ENCODE peak calls at places on chromosomes 12 and 14, in seven cellular contexts. A is nephron progenitor cell, G is HepG2, Y is fibroblast of pulmonary artery, O is ovary, X is pancreas, U is cardiac muscle cell. M is an unnamed sample.

GRCh38 chr14:21054768-21055145 is 2.9 kb upstream of the RNASE8 start:
- DNase-seq in A (no peak), G (no peak), Y (no peak), O (no peak), X (no peak), U (no peak), M (no peak)

GRCh38 chr14:95547272-95547625 is 12.4 kb downstream of the GLRX5 start:
- DNase-seq in A (no peak), G (no peak), Y (no peak), O (no peak), X (no peak), U (no peak), M (no peak)

GRCh38 chr14:69242311-69243224 is 17.4 kb upstream of the GALNT16 start:
- DNase-seq in A (peak; percentile 64), G (peak; percentile 60), Y (peak; percentile 83), O (peak; percentile 53), X (no peak), U (peak; percentile 78), M (no peak)

GRCh38 chr12:107271523-107271922 is 178.2 kb upstream of the CRY1 start:
- DNase-seq in A (no peak), G (no peak), Y (no peak), O (no peak), X (no peak), U (no peak), M (no peak)

GRCh38 chr12:75460194-75460593 is 20.4 kb upstream of the GLIPR1 start:
- DNase-seq in A (no peak), G (no peak), Y (no peak), O (no peak), X (no peak), U (no peak), M (no peak)

GRCh38 chr12:105843989-105844768 is 294.6 kb downstream of the NUAK1 start:
- DNase-seq in A (no peak), G (no peak), Y (no peak), O (no peak), X (no peak), U (peak; percentile 11), M (no peak)

GRCh38 chr14:68643673-68644072 is 149.2 kb downstream of the ZFP36L1 start:
- DNase-seq in A (no peak), G (no peak), Y (no peak), O (peak; percentile 3), X (no peak), U (no peak), M (no peak)

GRCh38 chr12:7638064-7638763 is 27.5 kb downstream of the APOBEC1 start:
- DNase-seq in A (peak; percentile 36), G (no peak), Y (no peak), O (no peak), X (no peak), U (no peak), M (no peak)

GRCh38 chr12:98329589-98329988 is 185.8 kb upstream of the TMPO start:
- DNase-seq in A (no peak), G (no peak), Y (no peak), O (no peak), X (no peak), U (no peak), M (no peak)

GRCh38 chr14:33851366-33851765 is 99.5 kb downstream of the EGLN3 start:
- DNase-seq in A (no peak), G (no peak), Y (no peak), O (no peak), X (no peak), U (no peak), M (no peak)

GRCh38 chr14:33848009-33848408 is 102.9 kb downstream of the EGLN3 start:
- DNase-seq in A (no peak), G (no peak), Y (no peak), O (no peak), X (no peak), U (no peak), M (no peak)

GRCh38 chr14:33848706-33849454 is 102.0 kb downstream of the EGLN3 start:
- DNase-seq in A (peak; percentile 79), G (peak; percentile 81), Y (peak; percentile 70), O (no peak), X (peak; percentile 68), U (peak; percentile 77), M (peak; percentile 46)

GRCh38 chr14:33850826-33851225 is 100.0 kb downstream of the EGLN3 start:
- DNase-seq in A (no peak), G (no peak), Y (no peak), O (no peak), X (no peak), U (no peak), M (no peak)

GRCh38 chr14:33849455-33849801 is 101.4 kb downstream of the EGLN3 start:
- DNase-seq in A (no peak), G (no peak), Y (no peak), O (no peak), X (no peak), U (no peak), M (no peak)
- TF ChIP-seq CTCF in A (peak; percentile 18), G (no peak), Y (no peak), O (no peak), X (no peak), U (no peak), M (no peak)

DNA sequence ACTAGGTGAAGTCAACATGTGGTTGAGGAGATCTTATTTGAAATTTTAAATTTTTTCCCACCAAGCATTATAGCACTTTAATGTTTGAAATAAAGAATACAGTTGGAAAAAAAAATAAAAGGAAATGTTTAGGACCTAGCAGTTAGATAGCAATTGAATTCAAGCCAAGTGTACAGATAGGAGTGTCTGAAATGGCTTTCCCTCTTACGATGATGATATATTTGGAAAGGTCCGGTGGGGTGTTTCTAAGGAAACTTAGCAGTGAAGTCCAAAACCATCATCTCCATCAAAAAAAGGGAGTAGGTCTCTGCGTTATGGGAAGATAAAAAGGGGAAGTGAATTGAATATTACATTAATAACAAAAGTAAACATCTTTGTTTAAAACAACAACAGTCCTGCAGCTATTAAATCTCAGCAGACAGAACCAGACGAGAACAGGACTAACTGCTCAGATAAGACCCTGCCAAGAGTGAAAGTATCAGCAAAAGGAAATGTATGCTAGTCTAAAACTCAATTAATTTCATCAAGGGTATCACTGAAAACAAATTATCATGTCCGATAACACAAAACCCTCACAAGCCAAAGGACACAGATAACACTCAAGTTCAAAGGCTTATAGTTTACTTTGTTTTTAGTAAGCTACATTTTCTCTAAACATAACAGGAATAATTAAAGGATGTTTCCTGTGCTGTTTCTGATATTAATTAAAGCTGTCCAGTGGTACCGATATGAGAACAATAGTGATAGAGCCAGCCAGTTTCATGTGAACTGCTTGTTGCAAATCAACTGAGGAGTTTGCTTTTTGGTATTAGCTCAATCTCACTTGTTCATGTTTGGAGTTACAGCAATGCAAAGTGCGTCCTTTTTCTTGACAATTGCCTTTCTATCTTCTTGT is 241.9 kb downstream of the BMP4 start:
- DNase-seq in A (no peak), G (no peak), Y (peak; percentile 31), O (no peak), X (no peak), U (peak; percentile 33), M (no peak)
- TF ChIP-seq CTCF in A (no peak), G (no peak), Y (no peak), O (no peak), X (no peak), U (no peak), M (no peak)

GRCh38 chr14:106087855-106088254 is 561.5 kb downstream of the TMEM121 start:
- DNase-seq in A (no peak), G (no peak), Y (no peak), O (no peak), X (no peak), U (no peak), M (no peak)
- TF ChIP-seq CTCF in A (no peak), G (no peak), Y (no peak), O (no peak), X (no peak), U (no peak), M (no peak)

DNA sequence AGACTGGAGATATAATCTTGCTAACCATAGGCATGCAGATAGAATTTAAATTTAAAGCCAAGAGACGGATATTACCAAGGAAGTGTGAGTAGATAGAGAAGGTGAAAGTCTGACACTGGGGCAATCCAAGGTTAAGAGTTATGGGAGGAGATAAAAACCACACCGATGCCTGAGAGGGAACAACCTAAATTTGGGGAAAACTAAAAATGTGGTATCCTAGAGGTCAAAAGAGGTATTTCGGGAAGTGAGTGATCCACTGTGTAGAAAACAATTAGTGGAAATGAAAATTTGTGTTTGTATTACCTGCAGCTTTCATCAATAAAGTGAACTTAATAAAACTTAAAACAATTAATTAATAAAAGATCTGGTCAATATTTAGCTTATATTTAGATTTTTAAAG is 269.0 kb upstream of the RPL10L start:
- DNase-seq in A (no peak), G (no peak), Y (no peak), O (no peak), X (no peak), U (no peak), M (no peak)
- TF ChIP-seq CTCF in A (peak; percentile 30), G (no peak), Y (peak; percentile 2), O (no peak), X (no peak), U (no peak), M (no peak)

GRCh38 chr12:48536602-48537001 is 11.2 kb downstream of the OR8S1 start:
- DNase-seq in A (no peak), G (no peak), Y (no peak), O (no peak), X (no peak), U (no peak), M (no peak)

GRCh38 chr12:48542300-48542928 is 17.0 kb downstream of the OR8S1 start:
- DNase-seq in A (peak; percentile 21), G (peak; percentile 27), Y (peak; percentile 49), O (no peak), X (no peak), U (peak; percentile 53), M (no peak)
- TF ChIP-seq CTCF in A (peak; percentile 43), G (peak; percentile 80), Y (peak; percentile 93), O (no peak), X (no peak), U (peak; percentile 77), M (peak; percentile 55)

DNA sequence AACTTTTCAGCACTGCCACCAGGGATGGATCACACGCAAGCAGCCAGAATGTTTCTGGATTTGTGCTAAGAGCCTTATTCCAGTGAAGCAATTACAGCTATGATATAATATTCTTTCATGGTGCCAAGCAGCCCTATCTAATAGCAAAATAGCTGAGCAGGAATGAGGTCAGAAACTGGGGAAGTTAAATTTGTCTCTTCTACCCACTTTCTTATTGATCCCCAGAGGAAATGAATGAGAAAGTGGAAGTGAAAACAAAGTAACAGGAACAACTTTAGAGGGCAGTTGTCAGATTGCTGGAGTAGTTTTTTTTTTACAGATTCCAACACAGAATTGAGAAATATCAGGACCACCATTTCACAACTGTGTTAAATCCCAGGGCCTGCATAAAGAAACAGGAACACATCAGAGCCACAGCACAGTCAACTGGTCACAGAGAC is 44.8 kb downstream of the GCH1 start:
- DNase-seq in A (no peak), G (no peak), Y (peak; percentile 39), O (no peak), X (no peak), U (peak; percentile 61), M (no peak)
- TF ChIP-seq CTCF in A (no peak), G (no peak), Y (no peak), O (no peak), X (no peak), U (no peak), M (no peak)

GRCh38 chr12:4269279-4269991 is 4.1 kb upstream of the CCND2 start:
- DNase-seq in A (peak; percentile 87), G (no peak), Y (peak; percentile 70), O (peak; percentile 77), X (peak; percentile 73), U (peak; percentile 53), M (peak; percentile 86)
- TF ChIP-seq CTCF in A (no peak), G (no peak), Y (no peak), O (no peak), X (no peak), U (peak; percentile 8), M (peak; percentile 37)

M was measured in left ventricle myocardium inferior.